ENCODE peak calls at places on chromosomes 13 and 19, in ten cellular contexts. W is psoas muscle; Y is spleen; Z is tibial artery; M is endothelial cell; I is AG04450; J is fibroblast of lung; X is left ventricle myocardium inferior; H is WTC11; L is CD4-positive, alpha-beta T cell. U is an unnamed sample.

GRCh38 chr13:80379245-80379644 is 38.3 kb upstream of the SPRY2 start:
- DNase-seq in W (no peak), Y (no peak), Z (no peak), M (no peak), I (no peak), J (peak), X (no peak), H (no peak), L (no peak), U (peak)

GRCh38 chr13:107208889-107209288 is 641.0 kb upstream of the ARGLU1 start:
- DNase-seq in W (no peak), Y (no peak), Z (no peak), M (no peak), I (no peak), J (no peak), X (no peak), H (no peak), L (no peak), U (no peak)

GRCh38 chr13:23902975-23903905 is 5.9 kb upstream of the C1QTNF9B start:
- DNase-seq in W (no peak), Y (no peak), Z (no peak), M (peak), I (no peak), J (no peak), X (no peak), H (peak), L (no peak), U (no peak)

GRCh38 chr19:8194528-8195275 is 14.5 kb upstream of the CERS4 start:
- DNase-seq in W (no peak), Y (peak), Z (no peak), M (peak), I (no peak), J (no peak), X (no peak), H (no peak), L (peak), U (no peak)

GRCh38 chr13:90355162-90355751 is 992.2 kb upstream of the MIR17HG start:
- DNase-seq in W (no peak), Y (no peak), Z (no peak), M (no peak), I (no peak), J (no peak), X (no peak), H (no peak), L (no peak), U (no peak)

GRCh38 chr13:46168341-46168740 is 13.6 kb downstream of the LCP1 start:
- DNase-seq in W (no peak), Y (peak), Z (peak), M (no peak), I (no peak), J (no peak), X (no peak), H (no peak), L (no peak), U (peak)

GRCh38 chr19:39430675-39431593 is 4.8 kb downstream of the RPS16 start:
- DNase-seq in W (no peak), Y (peak), Z (peak), M (no peak), I (peak), J (peak), X (no peak), H (no peak), L (peak), U (peak)

GRCh38 chr13:100984349-100984748 is 309.8 kb upstream of the TMTC4 start:
- DNase-seq in W (no peak), Y (no peak), Z (no peak), M (no peak), I (no peak), J (no peak), X (no peak), H (no peak), L (no peak), U (no peak)

GRCh38 chr19:39406656-39407393 is at the start of gene ZFP36:
- DNase-seq in W (peak), Y (peak), Z (peak), M (peak), I (peak), J (peak), X (peak), H (peak), L (peak), U (peak)

GRCh38 chr19:29655648-29656335 is 9.5 kb upstream of the PLEKHF1 start:
- DNase-seq in W (no peak), Y (no peak), Z (no peak), M (no peak), I (no peak), J (no peak), X (no peak), H (no peak), L (no peak), U (no peak)

GRCh38 chr13:98495627-98496238 is 81.2 kb downstream of the STK24 start:
- DNase-seq in W (no peak), Y (no peak), Z (no peak), M (no peak), I (no peak), J (peak), X (no peak), H (no peak), L (no peak), U (peak)

GRCh38 chr13:114072421-114072820 is 60.0 kb downstream of the RASA3 start:
- DNase-seq in W (no peak), Y (no peak), Z (no peak), M (no peak), I (no peak), J (no peak), X (no peak), H (no peak), L (no peak), U (no peak)

GRCh38 chr13:95858286-95859075 is 181.5 kb downstream of the DNAJC3 start:
- DNase-seq in W (no peak), Y (no peak), Z (no peak), M (no peak), I (no peak), J (peak), X (no peak), H (no peak), L (no peak), U (peak)

GRCh38 chr13:95463516-95463915 is 89.0 kb upstream of the CLDN10 start:
- DNase-seq in W (no peak), Y (no peak), Z (no peak), M (no peak), I (no peak), J (no peak), X (no peak), H (no peak), L (no peak), U (peak)

GRCh38 chr19:6686628-6686975 is 16.6 kb upstream of the TNFSF14 start:
- DNase-seq in W (no peak), Y (peak), Z (no peak), M (no peak), I (no peak), J (no peak), X (no peak), H (no peak), L (no peak), U (no peak)

GRCh38 chr13:43816401-43816889 is 29.7 kb upstream of the ENOX1 start:
- DNase-seq in W (no peak), Y (no peak), Z (no peak), M (no peak), I (no peak), J (no peak), X (no peak), H (no peak), L (no peak), U (no peak)

GRCh38 chr19:57241181-57241580 is 749 bp downstream of the ZNF805 start:
- DNase-seq in W (no peak), Y (no peak), Z (no peak), M (no peak), I (no peak), J (peak), X (no peak), H (no peak), L (no peak), U (peak)

GRCh38 chr13:23268441-23268840 is 87.7 kb downstream of the SGCG start:
- DNase-seq in W (no peak), Y (no peak), Z (no peak), M (no peak), I (no peak), J (no peak), X (no peak), H (no peak), L (no peak), U (no peak)

GRCh38 chr19:7699003-7699402 is 2.9 kb downstream of the FCER2 start:
- DNase-seq in W (no peak), Y (peak), Z (no peak), M (no peak), I (no peak), J (no peak), X (no peak), H (no peak), L (no peak), U (no peak)

GRCh38 chr19:1402411-1403070 is 1.2 kb upstream of the GAMT start:
- DNase-seq in W (no peak), Y (no peak), Z (no peak), M (no peak), I (no peak), J (no peak), X (no peak), H (no peak), L (no peak), U (no peak)

GRCh38 chr19:16737909-16738308 is 18.3 kb downstream of the NWD1 start:
- DNase-seq in W (no peak), Y (no peak), Z (no peak), M (no peak), I (peak), J (peak), X (no peak), H (no peak), L (no peak), U (no peak)

GRCh38 chr19:34118879-34119748 is 53.2 kb upstream of the LSM14A start:
- DNase-seq in W (no peak), Y (no peak), Z (no peak), M (no peak), I (no peak), J (no peak), X (no peak), H (no peak), L (peak), U (no peak)

GRCh38 chr13:46388846-46389245 is 1.8 kb upstream of the RUBCNL start:
- DNase-seq in W (no peak), Y (no peak), Z (no peak), M (no peak), I (no peak), J (no peak), X (no peak), H (no peak), L (no peak), U (no peak)

GRCh38 chr13:60214213-60215079 is 50.7 kb upstream of the DIAPH3 start:
- DNase-seq in W (no peak), Y (no peak), Z (no peak), M (no peak), I (no peak), J (peak), X (no peak), H (no peak), L (no peak), U (no peak)

GRCh38 chr13:49353908-49354307 is 90.0 kb downstream of the CAB39L start:
- DNase-seq in W (no peak), Y (no peak), Z (no peak), M (no peak), I (no peak), J (no peak), X (no peak), H (no peak), L (no peak), U (peak)

GRCh38 chr19:2329528-2329927 is 1.0 kb downstream of the SPPL2B start:
- DNase-seq in W (no peak), Y (no peak), Z (no peak), M (no peak), I (no peak), J (no peak), X (no peak), H (no peak), L (no peak), U (no peak)

GRCh38 chr13:30847697-30848307 is 58.3 kb upstream of the MEDAG start:
- DNase-seq in W (no peak), Y (no peak), Z (peak), M (no peak), I (peak), J (peak), X (no peak), H (no peak), L (no peak), U (peak)

GRCh38 chr19:28960986-28961705 is 251.8 kb downstream of the UQCRFS1 start:
- DNase-seq in W (no peak), Y (no peak), Z (no peak), M (no peak), I (no peak), J (peak), X (no peak), H (no peak), L (no peak), U (peak)

GRCh38 chr13:30737511-30738342 is 2.4 kb downstream of the ALOX5AP start:
- DNase-seq in W (no peak), Y (peak), Z (no peak), M (no peak), I (no peak), J (no peak), X (no peak), H (no peak), L (no peak), U (no peak)

GRCh38 chr19:19405919-19406877 is 723 bp downstream of the GATAD2A start:
- DNase-seq in W (peak), Y (peak), Z (no peak), M (peak), I (no peak), J (peak), X (peak), H (peak), L (peak), U (peak)

GRCh38 chr13:27405521-27406134 is 18.8 kb upstream of the GTF3A start:
- DNase-seq in W (no peak), Y (no peak), Z (no peak), M (no peak), I (no peak), J (no peak), X (no peak), H (no peak), L (no peak), U (no peak)

GRCh38 chr19:583968-584239 is 5.8 kb upstream of the HCN2 start:
- DNase-seq in W (no peak), Y (no peak), Z (no peak), M (no peak), I (no peak), J (no peak), X (no peak), H (no peak), L (no peak), U (no peak)

GRCh38 chr13:59701261-59701660 is 462.5 kb downstream of the DIAPH3 start:
- DNase-seq in W (no peak), Y (no peak), Z (no peak), M (no peak), I (no peak), J (no peak), X (no peak), H (no peak), L (no peak), U (no peak)

GRCh38 chr19:30309983-30310805 is 62.0 kb upstream of the ZNF536 start:
- DNase-seq in W (no peak), Y (no peak), Z (no peak), M (no peak), I (no peak), J (no peak), X (no peak), H (no peak), L (no peak), U (no peak)

GRCh38 chr19:42290523-42291436 is 11.2 kb upstream of the PRR19 start:
- DNase-seq in W (peak), Y (peak), Z (no peak), M (peak), I (no peak), J (no peak), X (no peak), H (no peak), L (peak), U (no peak)

GRCh38 chr19:53768401-53768800 is 55.7 kb downstream of the NLRP12 start:
- DNase-seq in W (no peak), Y (peak), Z (no peak), M (no peak), I (no peak), J (no peak), X (no peak), H (no peak), L (no peak), U (no peak)

GRCh38 chr13:30466358-30466714 is 600 bp upstream of the HMGB1 start:
- DNase-seq in W (no peak), Y (no peak), Z (no peak), M (peak), I (no peak), J (no peak), X (no peak), H (no peak), L (no peak), U (peak)

GRCh38 chr13:25468330-25469178 is 96.8 kb downstream of the ATP8A2 start:
- DNase-seq in W (no peak), Y (no peak), Z (no peak), M (peak), I (no peak), J (no peak), X (no peak), H (peak), L (no peak), U (no peak)

GRCh38 chr19:49398931-49399330 is 10.9 kb downstream of the KASH5 start:
- DNase-seq in W (no peak), Y (no peak), Z (no peak), M (no peak), I (no peak), J (no peak), X (no peak), H (no peak), L (no peak), U (no peak)

GRCh38 chr19:14096272-14096992 is 5.9 kb upstream of the SAMD1 start:
- DNase-seq in W (no peak), Y (no peak), Z (no peak), M (no peak), I (no peak), J (no peak), X (no peak), H (no peak), L (no peak), U (no peak)
- TF ChIP-seq CTCF in W (no peak), Y (no peak), Z (no peak), M (no peak), I (peak), J (no peak), X (no peak), H (no peak), L (no peak), U (peak)

GRCh38 chr13:111249637-111250360 is 70.6 kb upstream of the TEX29 start:
- DNase-seq in W (no peak), Y (no peak), Z (no peak), M (no peak), I (no peak), J (no peak), X (no peak), H (no peak), L (no peak), U (no peak)

GRCh38 chr13:111245781-111246384 is 74.6 kb upstream of the TEX29 start:
- DNase-seq in W (no peak), Y (no peak), Z (no peak), M (no peak), I (no peak), J (peak), X (no peak), H (no peak), L (no peak), U (peak)

GRCh38 chr13:111248822-111249221 is 71.6 kb upstream of the TEX29 start:
- DNase-seq in W (no peak), Y (no peak), Z (no peak), M (no peak), I (no peak), J (no peak), X (no peak), H (no peak), L (no peak), U (no peak)

GRCh38 chr13:111243981-111244380 is 76.5 kb upstream of the TEX29 start:
- DNase-seq in W (no peak), Y (no peak), Z (no peak), M (no peak), I (no peak), J (no peak), X (no peak), H (no peak), L (no peak), U (no peak)

DNA sequence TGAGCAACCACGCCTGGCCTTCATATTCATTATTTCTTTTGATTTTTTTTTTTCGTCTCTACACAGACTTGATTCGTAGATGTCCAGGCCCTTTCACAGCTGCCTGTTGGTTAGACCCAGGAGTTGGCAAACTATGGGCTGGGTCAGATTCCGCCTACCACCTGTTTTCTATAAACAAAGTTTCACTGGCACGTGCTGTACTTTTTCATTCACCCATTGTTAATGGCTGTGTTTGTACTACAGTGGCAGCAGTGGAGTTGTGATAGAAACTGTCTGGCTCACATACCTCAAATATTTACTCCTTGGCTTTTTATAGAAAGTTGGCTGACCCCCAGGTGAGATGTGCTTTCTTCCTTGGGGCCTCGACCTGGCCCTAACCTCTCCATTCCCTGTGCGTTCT is 72.9 kb upstream of the TEX29 start:
- DNase-seq in W (no peak), Y (no peak), Z (no peak), M (no peak), I (no peak), J (peak), X (no peak), H (no peak), L (no peak), U (no peak)
- TF ChIP-seq CTCF in W (no peak), Y (no peak), Z (no peak), M (no peak), I (no peak), J (no peak), X (no peak), H (no peak), L (no peak), U (no peak)

GRCh38 chr13:28574617-28575142 is 79.8 kb upstream of the FLT1 start:
- DNase-seq in W (no peak), Y (no peak), Z (no peak), M (peak), I (peak), J (peak), X (no peak), H (no peak), L (no peak), U (peak)
- TF ChIP-seq CTCF in W (no peak), Y (no peak), Z (no peak), M (no peak), I (no peak), J (no peak), X (no peak), H (no peak), L (no peak), U (no peak)

GRCh38 chr19:44585371-44586141 is 27.8 kb upstream of the IGSF23 start:
- DNase-seq in W (no peak), Y (no peak), Z (no peak), M (no peak), I (no peak), J (peak), X (no peak), H (no peak), L (no peak), U (peak)
- TF ChIP-seq CTCF in W (no peak), Y (no peak), Z (no peak), M (no peak), I (peak), J (no peak), X (no peak), H (no peak), L (no peak), U (peak)

GRCh38 chr19:3520166-3521103 is 14.3 kb downstream of the FZR1 start:
- DNase-seq in W (no peak), Y (no peak), Z (no peak), M (no peak), I (no peak), J (no peak), X (no peak), H (peak), L (no peak), U (no peak)
- TF ChIP-seq CTCF in W (no peak), Y (no peak), Z (no peak), M (peak), I (no peak), J (no peak), X (no peak), H (no peak), L (no peak), U (no peak)

GRCh38 chr13:52454825-52455676 is at the start of gene CKAP2:
- DNase-seq in W (peak), Y (peak), Z (peak), M (peak), I (peak), J (peak), X (peak), H (peak), L (peak), U (peak)
- TF ChIP-seq CTCF in W (no peak), Y (no peak), Z (no peak), M (no peak), I (no peak), J (no peak), X (no peak), H (no peak), L (no peak), U (no peak)

GRCh38 chr13:103006706-103007426 is 59.4 kb downstream of the SLC10A2 start:
- DNase-seq in W (no peak), Y (no peak), Z (no peak), M (no peak), I (no peak), J (no peak), X (no peak), H (no peak), L (no peak), U (no peak)
- TF ChIP-seq CTCF in W (no peak), Y (no peak), Z (no peak), M (no peak), I (no peak), J (no peak), X (no peak), H (no peak), L (no peak), U (no peak)

U was measured in fibroblast of mammary gland.